ENCODE peak calls at places on chromosomes 16 and 17, in four cellular contexts. O is K562, F is HepG2, C is H1. A is an unnamed sample.

GRCh38 chr16:57500578-57501111 is 14.4 kb upstream of the DOK4 start:
- DNase-seq in O (no peak), F (no peak), C (no peak), A (no peak)

GRCh38 chr16:53672461-53672860 is 31.2 kb downstream of the RPGRIP1L start:
- DNase-seq in O (no peak), F (peak), C (no peak), A (no peak)

GRCh38 chr17:69058165-69058564 is 2.6 kb downstream of the ABCA9 start:
- DNase-seq in O (peak), F (peak), C (no peak), A (peak)

GRCh38 chr17:73546770-73547345 is 97.4 kb downstream of the SDK2 start:
- DNase-seq in O (peak), F (peak), C (no peak), A (peak)

GRCh38 chr16:58021661-58022551 is 3.6 kb upstream of the MMP15 start:
- DNase-seq in O (no peak), F (no peak), C (no peak), A (no peak)

GRCh38 chr16:23920446-23920845 is 84.7 kb downstream of the PRKCB start:
- DNase-seq in O (no peak), F (no peak), C (no peak), A (no peak)

GRCh38 chr17:41794603-41794975 is 8.1 kb upstream of the JUP start:
- DNase-seq in O (no peak), F (no peak), C (no peak), A (no peak)

GRCh38 chr17:39867891-39868553 is at the start of gene ZPBP2:
- DNase-seq in O (no peak), F (no peak), C (no peak), A (no peak)

GRCh38 chr16:15404792-15405191 is 9.2 kb downstream of the MPV17L start:
- DNase-seq in O (no peak), F (no peak), C (no peak), A (no peak)

GRCh38 chr17:29573871-29574731 is 5.6 kb downstream of the TP53I13 start:
- DNase-seq in O (no peak), F (no peak), C (no peak), A (no peak)

GRCh38 chr16:27188633-27189032 is 14.7 kb upstream of the KDM8 start:
- DNase-seq in O (no peak), F (no peak), C (no peak), A (no peak)

DNA sequence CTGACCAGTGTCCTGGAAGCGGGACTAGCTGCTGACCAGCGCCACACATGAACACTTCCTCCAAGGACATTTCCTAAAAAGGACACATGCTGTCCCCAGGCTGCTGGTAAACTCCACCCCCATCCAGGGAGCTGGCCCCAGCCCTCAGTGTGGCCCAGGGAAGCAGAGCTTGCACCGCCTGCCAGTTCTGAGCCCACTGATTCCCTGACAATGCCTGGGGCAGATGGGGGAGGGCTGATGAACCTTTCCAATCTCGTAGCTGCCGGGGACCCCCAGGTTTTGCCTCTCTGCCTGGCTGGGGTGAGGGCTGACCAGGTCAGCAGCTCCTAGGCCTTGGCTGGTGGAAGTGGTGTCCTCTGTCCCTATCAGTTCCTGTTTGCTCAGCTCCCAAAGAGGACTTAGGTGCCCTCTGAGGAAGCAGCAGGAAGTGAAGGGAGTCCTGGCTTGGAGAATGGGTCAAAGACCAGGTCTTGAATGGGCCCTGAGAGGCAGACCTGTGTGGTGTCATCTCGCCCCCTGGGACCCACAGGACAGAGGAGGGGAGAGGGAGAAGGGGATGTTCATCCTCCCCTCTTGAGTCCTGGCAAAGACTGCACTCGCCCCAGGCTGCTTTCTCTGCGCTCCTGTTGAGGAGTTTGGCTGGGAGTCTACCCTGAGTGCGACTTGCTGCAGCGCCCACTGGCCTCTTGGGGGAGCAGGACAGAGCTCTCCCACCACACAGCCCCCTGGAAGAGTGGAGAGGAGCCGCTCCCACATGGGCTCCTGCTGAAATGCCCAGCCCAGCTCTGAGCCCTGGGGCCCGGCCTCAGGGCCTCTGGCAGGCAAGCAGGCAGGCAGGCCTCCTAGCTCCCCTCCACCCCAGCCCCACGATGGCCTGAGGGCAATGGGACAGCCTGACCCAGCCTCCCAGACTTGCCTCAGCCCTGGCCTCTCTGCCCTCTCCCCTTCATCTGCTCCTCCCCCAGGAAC is 16.8 kb downstream of the PDK2 start:
- DNase-seq in O (no peak), F (peak), C (no peak), A (no peak)
- TF ChIP-seq JUND in O (no peak), F (no peak), C (no peak), A (no peak)

GRCh38 chr16:4900750-4901149 is 36.2 kb downstream of the PPL start:
- DNase-seq in O (no peak), F (no peak), C (no peak), A (no peak)

GRCh38 chr16:4902038-4902437 is 34.9 kb downstream of the PPL start:
- DNase-seq in O (no peak), F (no peak), C (no peak), A (no peak)

GRCh38 chr16:4908854-4909401 is 28.0 kb downstream of the PPL start:
- DNase-seq in O (no peak), F (no peak), C (no peak), A (no peak)

GRCh38 chr16:4904108-4904941 is 32.6 kb downstream of the PPL start:
- DNase-seq in O (no peak), F (no peak), C (no peak), A (no peak)

DNA sequence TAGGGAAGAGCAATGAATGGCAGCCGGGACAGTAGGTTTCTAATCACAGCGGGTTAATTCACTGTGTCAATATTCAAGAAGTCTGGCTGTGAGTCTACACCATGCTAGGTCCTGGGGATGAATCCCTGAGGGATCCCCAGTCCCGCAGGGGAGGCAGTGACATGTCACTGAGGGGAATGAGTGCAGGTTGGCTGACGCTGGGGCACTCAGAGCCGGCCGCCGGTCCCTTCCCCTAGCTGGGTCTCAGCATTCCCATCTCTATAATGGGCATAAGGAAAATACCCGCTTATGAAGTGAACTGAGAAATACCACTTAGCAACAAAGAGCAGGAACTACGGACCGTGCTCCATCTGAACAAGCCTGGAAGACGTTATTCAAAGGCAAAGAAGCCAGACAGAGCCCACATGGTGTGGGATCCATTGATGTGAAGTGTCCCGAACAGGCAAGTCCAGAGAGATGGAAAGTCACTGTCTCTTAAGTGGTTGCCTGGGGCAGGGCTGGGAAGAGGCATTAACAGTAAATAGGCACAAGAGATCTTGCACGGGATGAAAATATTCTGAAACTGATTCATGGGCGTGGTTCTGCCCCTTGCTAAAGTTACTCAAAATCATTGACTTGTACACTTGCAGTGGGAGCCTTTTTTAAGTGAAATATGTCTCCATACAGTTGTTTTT is 31.9 kb downstream of the PPL start:
- DNase-seq in O (no peak), F (no peak), C (no peak), A (no peak)
- TF ChIP-seq FOSL1 in O (no peak), F (no peak), C (no peak), A (no peak)

GRCh38 chr17:16950488-16950887 is 21.4 kb downstream of the TNFRSF13B start:
- DNase-seq in O (no peak), F (no peak), C (no peak), A (no peak)
- TF ChIP-seq JUND in O (no peak), F (no peak), C (no peak), A (no peak)

GRCh38 chr16:85335584-85336492 is 223.6 kb upstream of the CIBAR2 start:
- DNase-seq in O (peak), F (no peak), C (no peak), A (no peak)
- TF ChIP-seq FOSL1 in O (no peak), F (no peak), C (no peak), A (no peak)

A was measured in HCT116.